ENCODE peak calls at places on chromosomes 1 and 21, in six cellular contexts. W is endothelial cell of umbilical vein; F is uterus; Q is transverse colon; X is tibial nerve; N is CD8-positive, alpha-beta memory T cell. Z is an unnamed sample. For H3K4me1, the result is how much of the 10 kb centered on the place peaks cover.

GRCh38 chr1:54239041-54239410 is 39.1 kb downstream of the MRPL37 start:
- DNase-seq in W (no peak), X (no peak), Q (no peak), F (no peak), N (no peak), Z (no peak)

GRCh38 chr1:235853653-235854052 is 13.1 kb downstream of the LYST start:
- DNase-seq in N (no peak), X (no peak), Q (no peak), F (no peak), W (no peak), Z (no peak)

GRCh38 chr1:225996946-225997545 is 2.1 kb downstream of the SDE2 start:
- DNase-seq in F (no peak), W (peak), N (no peak), Q (no peak), X (no peak), Z (no peak)

GRCh38 chr1:61967750-61968149 is 225.5 kb downstream of the PATJ start:
- DNase-seq in Q (no peak), F (no peak), N (no peak), W (no peak), X (no peak), Z (no peak)

GRCh38 chr1:168709896-168710305 is 19.1 kb downstream of the DPT start:
- DNase-seq in Q (no peak), X (no peak), N (no peak), W (no peak), F (no peak), Z (no peak)

GRCh38 chr1:67570473-67571143 is 114.4 kb upstream of the GADD45A start:
- DNase-seq in Q (no peak), X (no peak), W (peak), F (no peak), N (no peak), Z (no peak)

GRCh38 chr1:169546087-169546995 is 39.9 kb downstream of the F5 start:
- DNase-seq in Q (peak), W (peak), F (peak), X (peak), N (peak), Z (no peak)

GRCh38 chr1:110605901-110606783 is at the start of gene KCNA2:
- DNase-seq in W (peak), F (no peak), X (no peak), N (no peak), Q (peak), Z (peak)

GRCh38 chr1:209349372-209350324 is 233.9 kb upstream of the CAMK1G start:
- DNase-seq in Q (no peak), W (no peak), F (peak), X (no peak), N (no peak), Z (no peak)

GRCh38 chr1:3504151-3504822 is 49.8 kb downstream of the ARHGEF16 start:
- DNase-seq in X (peak), N (no peak), W (peak), Q (no peak), F (peak), Z (no peak)

GRCh38 chr1:68225781-68226180 is 6.5 kb downstream of the WLS start:
- DNase-seq in F (no peak), X (no peak), N (no peak), W (no peak), Q (no peak), Z (no peak)

GRCh38 chr1:183699643-183700160 is 46.6 kb upstream of the APOBEC4 start:
- DNase-seq in W (no peak), F (no peak), Q (no peak), N (no peak), X (no peak), Z (no peak)
- H3K4me1 ChIP-seq in W (under half), F (under half), Q (under half), N (under half), X (under half), Z (under half)

GRCh38 chr21:43925609-43926008 is 60.6 kb downstream of the AGPAT3 start:
- DNase-seq in W (no peak), X (no peak), N (no peak), F (no peak), Q (no peak), Z (no peak)
- H3K4me1 ChIP-seq in W (under half), X (under half), N (under half), F (under half), Q (under half), Z (half or more)

DNA sequence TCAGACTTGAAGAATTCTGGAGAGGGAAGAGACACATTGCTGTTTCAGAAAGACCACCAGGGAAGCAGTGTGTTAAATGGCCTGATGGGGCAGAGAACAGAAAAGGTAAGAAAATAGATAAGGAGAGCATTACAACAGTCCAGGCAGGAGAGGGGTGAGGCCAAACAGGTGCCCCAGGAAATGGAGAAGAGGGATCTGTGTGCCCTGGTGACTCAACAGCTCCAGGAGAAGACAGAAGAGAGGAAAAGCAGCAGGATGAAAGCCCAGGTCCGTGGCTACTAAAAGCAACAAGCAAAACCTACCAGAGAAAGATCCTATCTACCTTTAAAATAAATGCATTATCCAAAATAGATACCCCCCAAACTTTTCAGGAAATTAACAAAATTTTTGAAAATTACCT is 9.2 kb downstream of the TP53BP2 start:
- DNase-seq in W (no peak), N (no peak), X (no peak), F (no peak), Q (no peak), Z (no peak)
- H3K4me1 ChIP-seq in W (half or more), N (half or more), X (half or more), F (under half), Q (half or more), Z (half or more)

GRCh38 chr1:40315239-40315794 is 1.8 kb downstream of the COL9A2 start:
- DNase-seq in X (peak), Q (peak), F (peak), N (peak), W (peak), Z (peak)

GRCh38 chr1:40315795-40316594 is 1.1 kb downstream of the COL9A2 start:
- DNase-seq in W (peak), X (no peak), F (no peak), N (no peak), Q (peak), Z (no peak)

GRCh38 chr1:40317394-40318074 is 448 bp upstream of the COL9A2 start:
- DNase-seq in X (no peak), W (no peak), N (no peak), F (no peak), Q (no peak), Z (no peak)

GRCh38 chr1:40318476-40318875 is 1.4 kb upstream of the COL9A2 start:
- DNase-seq in X (no peak), Q (no peak), F (no peak), N (no peak), W (no peak), Z (no peak)

GRCh38 chr1:40316595-40317393 is at the start of gene COL9A2:
- DNase-seq in F (no peak), Q (peak), N (peak), W (peak), X (no peak), Z (peak)
- H3K4me1 ChIP-seq in F (under half), Q (under half), N (under half), W (under half), X (under half), Z (under half)

GRCh38 chr1:91556556-91556955 is 55.9 kb downstream of the CDC7 start:
- DNase-seq in X (no peak), Q (no peak), W (no peak), F (no peak), N (no peak), Z (no peak)
- H3K4me1 ChIP-seq in X (under half), Q (under half), W (under half), F (under half), N (half or more), Z (under half)

DNA sequence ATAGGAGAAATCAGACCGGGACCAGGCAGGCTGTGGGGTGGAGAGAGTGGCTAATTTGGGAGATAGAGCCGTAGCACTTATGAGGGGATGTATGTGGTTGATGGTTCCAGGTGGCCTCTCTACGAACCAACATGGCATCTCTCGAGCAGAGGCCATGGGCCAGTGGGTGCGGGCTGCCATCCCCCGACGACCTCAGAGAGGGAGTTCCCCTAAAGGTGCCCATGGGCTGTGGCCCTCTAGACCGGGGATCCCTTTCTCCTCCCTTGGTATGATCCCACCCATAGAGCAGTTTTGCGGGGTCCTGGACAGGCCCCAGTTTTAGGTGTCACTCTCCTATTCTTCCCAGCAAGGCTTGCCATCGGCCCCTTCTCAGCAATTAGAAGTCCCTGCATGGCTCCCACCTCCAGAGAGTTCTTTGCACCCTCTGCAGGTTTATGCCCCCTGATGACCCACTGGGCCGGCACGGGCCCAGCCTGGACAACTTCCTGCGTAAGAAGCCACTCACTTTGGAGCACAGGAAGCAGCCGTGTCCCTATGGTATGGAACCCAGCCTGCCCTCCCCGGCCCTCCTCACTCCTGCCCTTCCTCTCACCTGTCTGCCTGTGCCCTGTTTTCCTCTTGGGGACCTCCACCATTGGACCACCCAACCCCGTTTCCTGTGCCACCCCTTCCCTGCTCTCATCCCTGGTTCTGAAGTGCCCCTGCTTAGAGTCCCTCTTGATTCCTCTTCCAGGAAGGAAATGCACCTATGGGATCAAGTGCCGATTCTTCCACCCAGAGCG is 7.8 kb downstream of the ZC3H12A start:
- DNase-seq in N (no peak), X (no peak), Q (no peak), F (no peak), W (no peak), Z (no peak)
- H3K4me1 ChIP-seq in N (under half), X (half or more), Q (half or more), F (under half), W (under half), Z (under half)

GRCh38 chr1:6585841-6586240 is 6.0 kb downstream of the ZBTB48 start:
- DNase-seq in N (no peak), F (no peak), W (no peak), Q (no peak), X (no peak), Z (no peak)
- H3K4me1 ChIP-seq in N (under half), F (under half), W (under half), Q (under half), X (half or more), Z (half or more)

Z was measured in heart right ventricle.